ENCODE peak calls at places on chromosomes 5 and 9, in ten cellular contexts. P is D341Med; D is effector memory CD4-positive, alpha-beta T cell; E is left ventricle myocardium superior; J is mucosa of gallbladder; Y is memory B cell; R is stomach; T is body of pancreas; V is PC-3; Z is T-helper 1 cell. F is an unnamed sample.

GRCh38 chr9:7790819-7791182 is 8.8 kb downstream of the DMAC1 start:
- DNase-seq in P (no peak), D (no peak), E (no peak), J (no peak), Y (no peak), R (no peak), T (no peak), V (no peak), Z (no peak), F (no peak)

GRCh38 chr9:13122756-13123369 is 156.6 kb downstream of the MPDZ start:
- DNase-seq in P (no peak), D (no peak), E (no peak), J (no peak), Y (no peak), R (no peak), T (no peak), V (no peak), Z (no peak), F (no peak)

GRCh38 chr9:131642496-131643083 is 97.3 kb downstream of the PRRT1B start:
- DNase-seq in P (no peak), D (no peak), E (no peak), J (no peak), Y (no peak), R (no peak), T (no peak), V (no peak), Z (peak; percentile 85), F (no peak)

GRCh38 chr5:130514984-130515690 is 610.9 kb downstream of the CHSY3 start:
- DNase-seq in P (no peak), D (no peak), E (no peak), J (no peak), Y (no peak), R (no peak), T (no peak), V (peak; percentile 95), Z (no peak), F (no peak)

GRCh38 chr9:120531683-120532300 is 48.2 kb downstream of the CDK5RAP2 start:
- DNase-seq in P (peak; percentile 67), D (no peak), E (no peak), J (no peak), Y (no peak), R (no peak), T (peak; percentile 15), V (peak; percentile 59), Z (no peak), F (no peak)

GRCh38 chr5:132673939-132674630 is at the start of gene IL4:
- DNase-seq in P (no peak), D (no peak), E (no peak), J (no peak), Y (no peak), R (no peak), T (no peak), V (no peak), Z (peak; percentile 33), F (no peak)

GRCh38 chr9:18208166-18209059 is 265.5 kb upstream of the ADAMTSL1 start:
- DNase-seq in P (peak; percentile 42), D (no peak), E (peak; percentile 25), J (peak; percentile 64), Y (no peak), R (peak; percentile 73), T (peak; percentile 69), V (peak; percentile 77), Z (no peak), F (no peak)

GRCh38 chr9:35115680-35116538 is at the start of gene ATOSB:
- DNase-seq in P (peak; percentile 94), D (peak; percentile 89), E (peak; percentile 97), J (peak; percentile 95), Y (peak; percentile 93), R (peak; percentile 97), T (peak; percentile 98), V (peak; percentile 89), Z (peak; percentile 95), F (peak; percentile 93)

GRCh38 chr5:131532016-131532640 is 102.9 kb downstream of the RAPGEF6 start:
- DNase-seq in P (no peak), D (no peak), E (no peak), J (no peak), Y (no peak), R (no peak), T (no peak), V (no peak), Z (peak; percentile 41), F (no peak)

GRCh38 chr5:168611163-168611562 is 32.0 kb upstream of the PANK3 start:
- DNase-seq in P (no peak), D (no peak), E (no peak), J (no peak), Y (no peak), R (no peak), T (no peak), V (no peak), Z (no peak), F (no peak)

GRCh38 chr9:131020388-131020787 is 11.4 kb downstream of the LAMC3 start:
- DNase-seq in P (no peak), D (no peak), E (no peak), J (no peak), Y (no peak), R (no peak), T (no peak), V (peak; percentile 23), Z (no peak), F (no peak)

GRCh38 chr5:160092960-160093701 is 26.1 kb downstream of the PWWP2A start:
- DNase-seq in P (no peak), D (no peak), E (no peak), J (no peak), Y (no peak), R (no peak), T (no peak), V (no peak), Z (no peak), F (no peak)

GRCh38 chr9:129878253-129878652 is 43.0 kb downstream of the USP20 start:
- DNase-seq in P (no peak), D (no peak), E (no peak), J (no peak), Y (no peak), R (no peak), T (no peak), V (no peak), Z (no peak), F (no peak)

GRCh38 chr9:6715755-6716643 is 41.8 kb upstream of the KDM4C start:
- DNase-seq in P (no peak), D (peak; percentile 34), E (peak; percentile 80), J (peak; percentile 70), Y (peak; percentile 59), R (peak; percentile 80), T (peak; percentile 88), V (peak; percentile 36), Z (peak; percentile 76), F (peak; percentile 43)

GRCh38 chr5:157767674-157768073 is 24.2 kb downstream of the LSM11 start:
- DNase-seq in P (no peak), D (no peak), E (no peak), J (no peak), Y (no peak), R (no peak), T (no peak), V (no peak), Z (no peak), F (no peak)